ENCODE peak calls at places on chromosomes 13 and 19, in four cellular contexts. G is endodermal cell, S is stomach, F is breast epithelium. X is an unnamed sample.

GRCh38 chr13:112697756-112698655 is 8.2 kb downstream of the ATP11A start:
- DNase-seq in G (peak), S (peak), F (no peak), X (no peak)

GRCh38 chr19:33649919-33650305 is 28.2 kb downstream of the CHST8 start:
- DNase-seq in G (no peak), S (no peak), F (no peak), X (no peak)

GRCh38 chr13:105817498-105817897 is 718.0 kb downstream of the EFNB2 start:
- DNase-seq in G (no peak), S (no peak), F (no peak), X (no peak)

GRCh38 chr19:31439270-31439573 is 90.0 kb upstream of the TSHZ3 start:
- DNase-seq in G (no peak), S (no peak), F (no peak), X (no peak)

GRCh38 chr13:70856025-70856424 is 747.8 kb upstream of the KLHL1 start:
- DNase-seq in G (no peak), S (no peak), F (no peak), X (no peak)

GRCh38 chr19:3849092-3849491 is 19.7 kb downstream of the ZFR2 start:
- DNase-seq in G (peak), S (peak), F (no peak), X (no peak)

GRCh38 chr13:48123827-48124226 is 28.9 kb upstream of the MED4 start:
- DNase-seq in G (no peak), S (no peak), F (no peak), X (peak)

GRCh38 chr19:16365300-16365996 is 40.8 kb downstream of the KLF2 start:
- DNase-seq in G (no peak), S (no peak), F (no peak), X (no peak)

GRCh38 chr19:49861127-49861526 is 6.2 kb downstream of the PNKP start:
- DNase-seq in G (peak), S (peak), F (no peak), X (no peak)

GRCh38 chr13:79548886-79549285 is 67.9 kb downstream of the NDFIP2 start:
- DNase-seq in G (no peak), S (no peak), F (no peak), X (no peak)

GRCh38 chr13:26485288-26485687 is 72.2 kb upstream of the WASF3 start:
- DNase-seq in G (no peak), S (no peak), F (no peak), X (peak)

GRCh38 chr13:73985789-73986188 is 148.4 kb downstream of the KLF12 start:
- DNase-seq in G (no peak), S (no peak), F (no peak), X (no peak)

GRCh38 chr19:17686592-17687042 is 1.5 kb downstream of the UNC13A start:
- DNase-seq in G (peak), S (no peak), F (no peak), X (no peak)

GRCh38 chr19:13812544-13812943 is 17.3 kb downstream of the ZSWIM4 start:
- DNase-seq in G (peak), S (no peak), F (no peak), X (no peak)

GRCh38 chr19:1271528-1272422 is 2.6 kb downstream of the CIRBP start:
- DNase-seq in G (no peak), S (no peak), F (no peak), X (no peak)

GRCh38 chr13:63773476-63773875 is 2357.8 kb upstream of the PCDH20 start:
- DNase-seq in G (no peak), S (no peak), F (no peak), X (no peak)

GRCh38 chr19:6103217-6103644 is 7.1 kb downstream of the RFX2 start:
- DNase-seq in G (no peak), S (peak), F (peak), X (peak)

GRCh38 chr13:59247166-59247565 is 916.6 kb downstream of the DIAPH3 start:
- DNase-seq in G (no peak), S (peak), F (no peak), X (no peak)

GRCh38 chr13:102021777-102022176 is 380.1 kb downstream of the FGF14 start:
- DNase-seq in G (no peak), S (no peak), F (no peak), X (no peak)

GRCh38 chr13:41222259-41222852 is 28.0 kb upstream of the KBTBD7 start:
- DNase-seq in G (peak), S (peak), F (no peak), X (no peak)

GRCh38 chr13:97130201-97130600 is 91.9 kb upstream of the MBNL2 start:
- DNase-seq in G (no peak), S (no peak), F (no peak), X (no peak)

GRCh38 chr13:25771641-25772478 is 280.0 kb downstream of the SHISA2 start:
- DNase-seq in G (peak), S (no peak), F (no peak), X (peak)

GRCh38 chr13:23488442-23488841 is 54.9 kb upstream of the SACS start:
- DNase-seq in G (no peak), S (no peak), F (peak), X (no peak)

GRCh38 chr19:49681830-49682229 is 4.8 kb downstream of the PRMT1 start:
- DNase-seq in G (peak), S (no peak), F (no peak), X (no peak)

GRCh38 chr13:52659340-52659739 is 6.7 kb downstream of the SUGT1 start:
- DNase-seq in G (no peak), S (no peak), F (no peak), X (no peak)

GRCh38 chr13:48001127-48001881 is at the start of gene SUCLA2:
- DNase-seq in G (peak), S (peak), F (peak), X (peak)

DNA sequence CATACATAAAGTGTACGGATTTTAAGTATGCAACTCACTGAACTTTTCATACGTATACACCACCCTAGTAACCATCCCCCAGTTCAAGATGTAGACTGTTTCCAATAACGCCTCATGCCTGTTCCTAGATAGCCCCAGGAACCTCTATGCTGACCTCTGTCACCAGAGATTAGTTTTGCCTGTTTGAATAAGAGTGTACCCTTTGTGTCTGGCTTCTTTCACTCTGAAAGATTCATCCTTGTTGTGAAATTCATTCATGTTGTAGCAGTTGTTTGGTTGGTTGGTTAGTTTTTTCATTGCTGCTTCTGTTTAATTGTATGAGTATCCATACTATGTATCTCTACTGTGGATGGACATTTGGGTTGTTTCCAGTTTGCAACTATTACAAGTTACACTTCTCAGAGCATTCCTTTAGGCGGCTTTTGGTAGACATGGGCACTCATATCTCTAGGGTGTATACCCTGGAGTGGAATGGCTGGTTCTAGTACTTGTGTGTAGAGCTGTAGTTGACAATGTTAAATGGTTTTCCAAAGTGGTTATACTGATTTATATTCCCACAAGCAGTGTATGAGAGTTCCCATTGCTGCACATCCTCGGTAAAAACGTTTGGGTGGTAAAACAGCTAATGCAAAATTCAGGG is 1.6 kb downstream of the RNASEH2B start:
- DNase-seq in G (no peak), S (no peak), F (no peak), X (no peak)
- TF ChIP-seq CTCF in G (no peak), S (no peak), F (no peak), X (no peak)

DNA sequence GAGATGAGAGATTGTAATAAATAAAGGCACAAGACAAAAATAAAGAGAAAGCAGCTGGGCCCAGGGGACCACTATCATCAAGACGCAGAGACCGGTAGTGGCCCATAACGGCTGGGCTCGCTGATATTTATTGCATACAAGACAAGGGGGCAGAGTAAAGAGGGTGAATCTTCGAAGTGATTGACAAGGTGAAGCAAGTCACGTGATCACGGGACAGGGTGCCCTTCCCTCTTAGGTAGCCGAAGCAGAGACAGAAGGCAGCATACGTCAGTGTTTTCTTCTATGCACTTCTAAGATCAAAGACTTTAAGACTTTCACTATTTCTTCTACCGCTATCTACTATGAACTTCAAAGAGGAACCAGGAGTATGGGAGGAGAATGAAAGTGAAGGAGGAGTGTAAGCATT is 4.6 kb upstream of the PRKCG start:
- DNase-seq in G (no peak), S (no peak), F (no peak), X (no peak)
- TF ChIP-seq CTCF in G (no peak), S (no peak), F (no peak), X (no peak)

DNA sequence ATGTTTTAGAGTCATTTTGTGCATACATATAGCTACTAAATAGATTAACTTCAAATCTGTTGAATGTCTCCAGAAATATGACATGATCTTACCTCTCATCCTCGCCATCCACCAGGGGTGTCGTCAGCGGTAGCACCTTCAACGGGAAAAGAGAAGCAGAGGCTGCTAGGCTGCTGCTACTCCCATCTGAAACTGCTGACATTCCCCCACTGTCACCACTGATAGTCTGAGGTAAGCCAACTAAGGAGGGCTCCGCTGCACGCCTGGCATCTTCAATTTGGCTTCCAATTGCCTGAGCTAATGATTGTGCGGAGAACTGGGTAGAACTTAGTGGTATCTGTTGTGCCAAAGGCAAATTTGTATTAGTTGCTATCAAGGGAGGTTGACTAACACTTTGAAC is 3.1 kb downstream of the TSC22D1 start:
- DNase-seq in G (peak), S (no peak), F (no peak), X (no peak)
- TF ChIP-seq CTCF in G (peak), S (no peak), F (no peak), X (no peak)

GRCh38 chr19:42919757-42920079 is 2.0 kb upstream of the PSG6 start:
- DNase-seq in G (no peak), S (no peak), F (no peak), X (no peak)
- TF ChIP-seq CTCF in G (no peak), S (no peak), F (no peak), X (no peak)

X was measured in lower leg skin.